ENCODE peak calls at places on chromosome 3, in five cellular contexts. Q is iPS-NIHi11; G is B cell; K is amniotic stem cell; F is stimulated activated effector memory CD8-positive, alpha-beta T cell treated with anti-CD3 and anti-CD28 coated beads, Interleukin-12 subunit alpha, Interleukin-12 subunit beta, amount 100 ng/mL, for 72 hours. A is an unnamed sample.

GRCh38 chr3:196193037-196193737 is 18.0 kb downstream of the ZDHHC19 start:
- DNase-seq in Q (no peak), G (no peak), K (no peak), F (peak; percentile 65), A (no peak)

GRCh38 chr3:190984502-190985244 is 122.2 kb upstream of the GMNC start:
- DNase-seq in Q (no peak), G (no peak), K (no peak), F (no peak), A (no peak)

GRCh38 chr3:158668506-158668905 is 3.9 kb downstream of the LXN start:
- DNase-seq in Q (no peak), G (no peak), K (no peak), F (no peak), A (no peak)

GRCh38 chr3:175741951-175742350 is 882.8 kb downstream of the NAALADL2 start:
- DNase-seq in Q (no peak), G (no peak), K (no peak), F (no peak), A (no peak)

GRCh38 chr3:167808910-167809309 is 73.4 kb downstream of the SERPINI1 start:
- DNase-seq in Q (no peak), G (no peak), K (no peak), F (no peak), A (no peak)

GRCh38 chr3:20023663-20024417 is 11.8 kb upstream of the PP2D1 start:
- DNase-seq in Q (no peak), G (no peak), K (no peak), F (no peak), A (no peak)

GRCh38 chr3:63232764-63233396 is 45.2 kb upstream of the SYNPR start:
- DNase-seq in Q (no peak), G (no peak), K (peak; percentile 11), F (no peak), A (no peak)

GRCh38 chr3:71454513-71455423 is 128.8 kb downstream of the FOXP1 start:
- DNase-seq in Q (no peak), G (no peak), K (no peak), F (no peak), A (no peak)

GRCh38 chr3:33578325-33579180 is 138.3 kb upstream of the UBP1 start:
- DNase-seq in Q (no peak), G (no peak), K (peak; percentile 46), F (no peak), A (no peak)

GRCh38 chr3:167967257-167968010 is 128.3 kb downstream of the GOLIM4 start:
- DNase-seq in Q (no peak), G (no peak), K (no peak), F (no peak), A (no peak)

GRCh38 chr3:20573175-20573574 is 387.2 kb upstream of the SGO1 start:
- DNase-seq in Q (no peak), G (no peak), K (peak; percentile 27), F (no peak), A (no peak)